ENCODE peak calls at places on chromosomes 4 and X, in four cellular contexts. T is H4, E is heart left ventricle, U is AG04449. K is an unnamed sample.

GRCh38 chrX:148288451-148288850 is 212.0 kb upstream of the AFF2 start:
- DNase-seq in T (no peak), E (no peak), U (no peak), K (no peak)

GRCh38 chr4:10182446-10183424 is 66.1 kb upstream of the WDR1 start:
- DNase-seq in T (no peak), E (no peak), U (no peak), K (no peak)

GRCh38 chrX:1411331-1411730 is 19.4 kb upstream of the SLC25A6 start:
- DNase-seq in T (no peak), E (no peak), U (no peak), K (no peak)

GRCh38 chr4:173371292-173372192 is 788 bp downstream of the SAP30 start:
- DNase-seq in T (peak; percentile 41), E (peak; percentile 77), U (no peak), K (peak; percentile 59)

GRCh38 chr4:28730304-28730703 is 1869.7 kb downstream of the STIM2 start:
- DNase-seq in T (no peak), E (no peak), U (no peak), K (no peak)

GRCh38 chrX:13923845-13924244 is 105.8 kb downstream of the GEMIN8 start:
- DNase-seq in T (no peak), E (no peak), U (no peak), K (peak; percentile 70)

GRCh38 chr4:101870874-101871273 is 80.3 kb downstream of the BANK1 start:
- DNase-seq in T (no peak), E (no peak), U (no peak), K (no peak)

GRCh38 chr4:23135792-23136645 is 443.3 kb downstream of the GBA3 start:
- DNase-seq in T (peak; percentile 54), E (no peak), U (no peak), K (peak; percentile 72)